ENCODE peak calls at places on chromosomes 6 and 20, in eight cellular contexts. H is GM23338, J is GM12878, S is WERI-Rb-1, I is stomach, C is tibial nerve, M is K562, P is thoracic aorta. U is an unnamed sample.
A peak's percentile ranks its signal among the peaks of the same experiment; 100 is the strongest.

GRCh38 chr6:129954749-129955431 is 63.5 kb upstream of the L3MBTL3 start:
- DNase-seq in P (no peak), J (no peak), I (no peak), S (no peak), C (no peak), H (no peak), M (no peak), U (no peak)

GRCh38 chr6:133548409-133548808 is 307.3 kb downstream of the EYA4 start:
- DNase-seq in I (peak; percentile 58), H (peak; percentile 25), M (no peak), J (no peak), S (no peak), C (no peak), P (no peak), U (no peak)

GRCh38 chr6:37525460-37526357 is 26.0 kb upstream of the CCDC167 start:
- DNase-seq in C (no peak), J (no peak), H (peak; percentile 81), S (peak; percentile 45), M (peak; percentile 75), P (no peak), I (no peak), U (no peak)

GRCh38 chr20:36532388-36532787 is 8.9 kb upstream of the MYL9 start:
- DNase-seq in S (no peak), M (no peak), P (no peak), I (no peak), H (no peak), C (no peak), J (no peak), U (no peak)

GRCh38 chr6:113495521-113495920 is 361.6 kb upstream of the MARCKS start:
- DNase-seq in P (no peak), J (no peak), S (no peak), I (no peak), M (no peak), C (no peak), H (no peak), U (no peak)

GRCh38 chr6:17474289-17474688 is 80.9 kb downstream of the CAP2 start:
- DNase-seq in H (no peak), I (no peak), J (no peak), P (no peak), S (no peak), C (no peak), M (no peak), U (no peak)

GRCh38 chr6:43093361-43094289 is 17.5 kb downstream of the PTK7 start:
- DNase-seq in H (peak; percentile 54), I (peak; percentile 34), S (no peak), P (no peak), M (peak; percentile 68), J (no peak), C (no peak), U (no peak)

GRCh38 chr20:5127859-5128409 is 1.1 kb downstream of the CDS2 start:
- DNase-seq in C (no peak), P (no peak), S (no peak), H (no peak), I (no peak), M (no peak), J (no peak), U (no peak)

GRCh38 chr6:157838718-157839430 is 15.8 kb downstream of the SNX9 start:
- DNase-seq in H (no peak), P (no peak), J (no peak), M (no peak), I (no peak), C (no peak), S (no peak), U (no peak)

GRCh38 chr6:4997862-4998261 is 6.0 kb downstream of the RPP40 start:
- DNase-seq in S (no peak), P (no peak), C (no peak), M (no peak), I (no peak), H (no peak), J (no peak), U (no peak)
- H3K36me3 ChIP-seq in S (no peaks in the 10 kb centered on the region), P (peaks cover 7% of the 10 kb centered on the region), C (peaks cover 81% of the 10 kb centered on the region), M (peaks cover 48% of the 10 kb centered on the region), I (peaks cover 68% of the 10 kb centered on the region), H (peaks cover 3% of the 10 kb centered on the region), J (no peaks in the 10 kb centered on the region), U (no peaks in the 10 kb centered on the region)

GRCh38 chr20:37988555-37988954 is 44.7 kb downstream of the TTI1 start:
- DNase-seq in M (no peak), S (no peak), J (no peak), I (no peak), H (no peak), P (no peak), C (no peak), U (no peak)
- H3K36me3 ChIP-seq in M (peaks cover 91% of the 10 kb centered on the region), S (peaks cover 38% of the 10 kb centered on the region), J (peaks cover 2% of the 10 kb centered on the region), I (peaks cover 15% of the 10 kb centered on the region), H (peaks cover 7% of the 10 kb centered on the region), P (no peaks in the 10 kb centered on the region), C (peaks cover 56% of the 10 kb centered on the region), U (no peaks in the 10 kb centered on the region)

GRCh38 chr6:15520616-15521203 is 142.1 kb downstream of the DTNBP1 start:
- DNase-seq in C (no peak), S (peak; percentile 7), H (no peak), P (no peak), M (no peak), I (no peak), J (no peak), U (no peak)
- H3K36me3 ChIP-seq in C (peaks cover 93% of the 10 kb centered on the region), S (peaks cover 82% of the 10 kb centered on the region), H (peaks cover 67% of the 10 kb centered on the region), P (peaks cover 47% of the 10 kb centered on the region), M (peaks cover 91% of the 10 kb centered on the region), I (peaks cover 89% of the 10 kb centered on the region), J (peaks cover 31% of the 10 kb centered on the region), U (peaks cover 44% of the 10 kb centered on the region)

GRCh38 chr6:155311076-155311475 is 3.2 kb downstream of the TFB1M start:
- DNase-seq in C (no peak), P (no peak), I (peak; percentile 60), S (no peak), H (no peak), J (no peak), M (no peak), U (no peak)

GRCh38 chr6:155313602-155314091 is 637 bp downstream of the TFB1M start:
- DNase-seq in H (no peak), S (no peak), I (no peak), C (no peak), M (no peak), J (no peak), P (no peak), U (peak; percentile 57)

GRCh38 chr6:155310596-155310995 is 3.7 kb downstream of the TFB1M start:
- DNase-seq in H (no peak), S (no peak), M (no peak), P (no peak), C (no peak), J (no peak), I (no peak), U (no peak)

GRCh38 chr6:155309150-155309549 is 5.1 kb downstream of the TFB1M start:
- DNase-seq in P (no peak), M (no peak), H (no peak), S (no peak), C (no peak), I (no peak), J (no peak), U (no peak)

DNA sequence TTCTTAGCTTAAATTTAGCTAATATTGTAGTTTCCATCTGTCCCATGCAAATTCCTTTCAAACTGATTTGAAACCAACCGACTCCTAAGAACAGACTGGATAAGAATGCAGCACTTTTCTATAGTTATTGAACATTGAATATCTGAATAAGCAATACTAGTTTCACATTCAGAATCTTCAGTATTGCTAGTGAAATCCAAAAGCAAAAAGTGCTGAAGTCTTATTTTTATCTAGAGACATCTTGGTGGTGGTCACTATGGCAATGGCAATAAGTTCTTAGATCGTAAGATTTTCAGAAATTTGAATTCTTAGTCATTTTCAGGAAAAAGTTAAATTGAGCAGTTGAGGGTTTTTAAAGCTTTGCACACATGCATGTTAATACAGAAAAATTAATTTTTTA is 2.7 kb downstream of the TFB1M start:
- DNase-seq in I (no peak), C (no peak), H (no peak), P (no peak), S (no peak), J (no peak), M (no peak), U (no peak)
- H3K36me3 ChIP-seq in I (peaks cover 38% of the 10 kb centered on the region), C (peaks cover 39% of the 10 kb centered on the region), H (peaks cover 22% of the 10 kb centered on the region), P (peaks cover 3% of the 10 kb centered on the region), S (peaks cover 37% of the 10 kb centered on the region), J (no peaks in the 10 kb centered on the region), M (peaks cover 61% of the 10 kb centered on the region), U (peaks cover 28% of the 10 kb centered on the region)

DNA sequence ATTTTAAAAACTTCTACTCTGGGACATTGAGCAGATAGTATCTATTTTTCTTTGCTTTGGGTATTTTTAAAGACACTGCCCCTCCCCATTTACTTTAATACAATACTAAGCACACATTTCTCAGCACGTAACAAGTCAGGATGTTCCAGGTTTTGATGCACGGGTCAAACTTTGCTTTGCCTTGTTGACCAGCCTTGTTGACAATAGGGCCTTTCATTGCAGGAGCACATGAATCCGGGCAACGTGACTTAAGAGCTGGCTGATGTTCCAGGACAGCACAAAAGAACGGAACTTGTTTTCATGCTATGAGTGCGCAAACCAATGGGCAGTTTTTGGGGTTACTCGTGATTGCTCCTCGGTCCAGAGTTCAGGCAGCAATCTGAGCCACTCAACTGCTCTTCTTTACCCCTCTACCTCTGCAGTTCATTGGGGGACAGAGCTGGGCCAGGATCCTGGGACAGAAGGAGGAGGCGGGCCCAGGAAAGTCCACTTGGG is 78.6 kb upstream of the SLC22A16 start:
- DNase-seq in M (no peak), H (no peak), I (no peak), P (no peak), J (no peak), C (peak; percentile 63), S (no peak), U (no peak)
- H3K36me3 ChIP-seq in M (no peaks in the 10 kb centered on the region), H (no peaks in the 10 kb centered on the region), I (no peaks in the 10 kb centered on the region), P (no peaks in the 10 kb centered on the region), J (no peaks in the 10 kb centered on the region), C (no peaks in the 10 kb centered on the region), S (no peaks in the 10 kb centered on the region), U (no peaks in the 10 kb centered on the region)